ENCODE peak calls at places on chromosomes 16 and 17, in four cellular contexts. One of them, this sample, is unnamed.

GRCh38 chr17:34456121-34456520 is 93.1 kb upstream of the CCL1 start:
- DNase-seq in GM23338: no peak
- DNase-seq in K562: no peak
- DNase-seq in HCT116: no peak
- DNase-seq in this sample: no peak

GRCh38 chr16:11089504-11090124 is 145.2 kb downstream of the CLEC16A start:
- DNase-seq in K562: no peak
- DNase-seq in HCT116: no peak
- DNase-seq in GM23338: no peak
- DNase-seq in this sample: no peak

GRCh38 chr17:17896746-17897145 is 60.0 kb upstream of the SREBF1 start:
- DNase-seq in K562: no peak
- DNase-seq in GM23338: no peak
- DNase-seq in HCT116: no peak
- DNase-seq in this sample: no peak

GRCh38 chr16:56038564-56039098 is 152.7 kb upstream of the GNAO1 start:
- DNase-seq in GM23338: no peak
- DNase-seq in K562: no peak
- DNase-seq in HCT116: no peak
- DNase-seq in this sample: no peak

GRCh38 chr17:31494259-31495048 is 103.0 kb downstream of the RAB11FIP4 start:
- DNase-seq in K562: no peak
- DNase-seq in HCT116: no peak
- DNase-seq in GM23338: no peak
- DNase-seq in this sample: no peak

GRCh38 chr17:18217412-18218015 is 7.9 kb upstream of the LLGL1 start:
- DNase-seq in HCT116: peak
- DNase-seq in K562: peak
- DNase-seq in GM23338: peak
- DNase-seq in this sample: peak

GRCh38 chr17:17784599-17785264 is 52.1 kb downstream of the SREBF1 start:
- DNase-seq in GM23338: peak
- DNase-seq in HCT116: no peak
- DNase-seq in K562: peak
- DNase-seq in this sample: no peak

GRCh38 chr16:25035494-25036405 is 20.6 kb upstream of the ARHGAP17 start:
- DNase-seq in K562: no peak
- DNase-seq in GM23338: no peak
- DNase-seq in HCT116: no peak
- DNase-seq in this sample: no peak

GRCh38 chr16:14300631-14301149 is 229.6 kb downstream of the MRTFB start:
- DNase-seq in K562: peak
- DNase-seq in HCT116: peak
- DNase-seq in GM23338: peak
- DNase-seq in this sample: peak

GRCh38 chr16:70805787-70806186 is 4.8 kb upstream of the VAC14 start:
- DNase-seq in K562: no peak
- DNase-seq in HCT116: no peak
- DNase-seq in GM23338: no peak
- DNase-seq in this sample: peak

GRCh38 chr17:15908378-15908777 is 36.6 kb upstream of the ADORA2B start:
- DNase-seq in GM23338: no peak
- DNase-seq in HCT116: no peak
- DNase-seq in K562: no peak
- DNase-seq in this sample: no peak

GRCh38 chr16:80417706-80418105 is 123.1 kb upstream of the DYNLRB2 start:
- DNase-seq in HCT116: no peak
- DNase-seq in K562: no peak
- DNase-seq in GM23338: no peak
- DNase-seq in this sample: no peak

GRCh38 chr17:13735444-13735843 is 133.7 kb upstream of the HS3ST3A1 start:
- DNase-seq in HCT116: no peak
- DNase-seq in GM23338: peak
- DNase-seq in K562: no peak
- DNase-seq in this sample: no peak

GRCh38 chr17:28908640-28909098 is 5.8 kb upstream of the DHRS13 start:
- DNase-seq in HCT116: no peak
- DNase-seq in K562: no peak
- DNase-seq in GM23338: no peak
- DNase-seq in this sample: peak

GRCh38 chr17:65931246-65932149 is 260.4 kb downstream of the CEP112 start:
- DNase-seq in K562: no peak
- DNase-seq in GM23338: no peak
- DNase-seq in HCT116: no peak
- DNase-seq in this sample: no peak

GRCh38 chr17:33082529-33083148 is 91.0 kb downstream of the SPACA3 start:
- DNase-seq in GM23338: no peak
- DNase-seq in K562: no peak
- DNase-seq in HCT116: no peak
- DNase-seq in this sample: no peak

GRCh38 chr17:38428643-38429371 is 543 bp downstream of the ARHGAP23 start:
- DNase-seq in GM23338: peak
- DNase-seq in K562: no peak
- DNase-seq in HCT116: no peak
- DNase-seq in this sample: peak

GRCh38 chr17:77810536-77810935 is 148.0 kb upstream of the TNRC6C start:
- DNase-seq in K562: no peak
- DNase-seq in HCT116: no peak
- DNase-seq in GM23338: no peak
- DNase-seq in this sample: peak

DNA sequence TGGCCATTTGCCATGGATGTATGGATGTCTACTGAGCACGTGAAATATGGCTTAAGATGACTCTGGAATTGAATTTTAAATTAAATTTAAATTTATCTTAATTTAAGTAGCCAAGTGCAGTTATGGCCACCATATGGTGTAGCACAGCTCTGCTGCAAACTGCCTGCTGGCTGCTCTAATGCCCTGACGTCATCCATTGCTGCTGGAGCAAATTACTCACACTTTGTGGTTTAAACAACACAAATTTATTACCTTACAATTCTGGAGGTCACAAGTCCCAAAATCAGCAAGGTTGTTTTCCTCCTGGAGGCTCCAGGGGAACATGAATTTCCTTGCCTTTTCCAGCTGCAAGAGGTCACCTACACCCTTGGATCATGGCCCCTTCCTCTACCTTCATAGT is 679.3 kb upstream of the EEF2KMT start:
- DNase-seq in GM23338: no peak
- DNase-seq in K562: no peak
- DNase-seq in HCT116: no peak
- DNase-seq in this sample: no peak
- TF ChIP-seq EZH2 in GM23338: no peak
- TF ChIP-seq EZH2 in K562: no peak
- TF ChIP-seq EZH2 in HCT116: no peak
- TF ChIP-seq EZH2 in this sample: no peak

GRCh38 chr16:68722119-68723024 is 14.7 kb upstream of the CDH1 start:
- DNase-seq in HCT116: no peak
- DNase-seq in GM23338: no peak
- DNase-seq in K562: no peak
- DNase-seq in this sample: no peak
- H3K27ac ChIP-seq in HCT116: no peak
- H3K27ac ChIP-seq in GM23338: no peak
- H3K27ac ChIP-seq in K562: no peak
- H3K27ac ChIP-seq in this sample: no peak

DNA sequence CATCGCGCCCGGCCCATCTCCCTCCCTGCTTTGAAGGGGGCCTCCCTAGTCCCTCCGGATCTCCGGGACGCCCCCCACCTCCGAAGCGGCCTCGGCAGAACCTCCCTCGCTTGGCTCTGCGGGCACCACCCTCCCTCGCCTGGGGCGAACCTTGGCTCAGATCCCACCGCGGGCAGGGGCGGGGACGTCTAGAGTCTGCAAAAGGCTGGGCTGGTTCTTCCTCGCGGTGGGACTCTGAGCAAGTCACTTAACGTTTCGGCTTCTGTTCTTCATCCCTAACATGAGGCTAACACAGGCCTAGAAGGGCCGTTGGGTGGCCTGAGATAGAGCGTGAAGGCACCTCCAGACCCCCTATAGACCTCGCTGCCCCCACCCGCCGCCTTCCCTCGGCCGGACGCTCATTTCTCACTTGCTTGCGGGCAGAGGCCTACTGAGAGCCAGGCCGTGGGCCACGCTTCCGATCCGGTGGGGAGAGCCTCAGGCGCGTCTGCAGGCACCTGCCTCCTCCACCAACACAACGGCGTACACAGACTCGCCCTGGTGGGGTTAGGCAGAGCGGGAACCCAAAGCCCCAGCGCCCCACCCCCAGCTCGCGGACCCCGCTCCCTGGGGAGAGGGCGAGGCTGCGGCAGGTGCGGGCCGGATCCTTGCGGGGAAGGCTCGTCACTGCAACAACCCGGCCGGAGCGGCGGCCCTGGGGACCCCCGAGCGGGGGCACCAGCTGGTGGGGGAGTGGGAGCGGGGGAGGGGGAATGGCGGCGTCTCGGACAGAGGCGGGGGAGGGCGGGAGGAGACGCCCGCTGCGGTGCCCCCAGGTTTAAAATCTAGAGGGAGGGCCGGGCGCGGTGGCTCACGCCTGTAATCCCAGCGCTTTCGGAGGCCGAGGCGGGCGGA is 5.4 kb downstream of the MYO1C start:
- DNase-seq in GM23338: peak
- DNase-seq in HCT116: peak
- DNase-seq in K562: peak
- DNase-seq in this sample: peak
- TF ChIP-seq POLR2AphosphoS5 in GM23338: peak
- TF ChIP-seq POLR2AphosphoS5 in HCT116: peak
- TF ChIP-seq POLR2AphosphoS5 in K562: no peak
- TF ChIP-seq POLR2AphosphoS5 in this sample: no peak

GRCh38 chr16:1918890-1919679 is 870 bp upstream of the HS3ST6 start:
- DNase-seq in HCT116: no peak
- DNase-seq in K562: no peak
- DNase-seq in GM23338: peak
- DNase-seq in this sample: no peak
- TF ChIP-seq EZH2 in HCT116: no peak
- TF ChIP-seq EZH2 in K562: no peak
- TF ChIP-seq EZH2 in GM23338: peak
- TF ChIP-seq EZH2 in this sample: peak

GRCh38 chr16:4316103-4316731 is 350 bp downstream of the GLIS2 start:
- DNase-seq in HCT116: no peak
- DNase-seq in K562: peak
- DNase-seq in GM23338: peak
- DNase-seq in this sample: no peak
- H3K27ac ChIP-seq in HCT116: peak
- H3K27ac ChIP-seq in K562: peak
- H3K27ac ChIP-seq in GM23338: no peak
- H3K27ac ChIP-seq in this sample: peak

GRCh38 chr16:73560497-73560896 is 512.6 kb upstream of the ZFHX3 start:
- DNase-seq in GM23338: no peak
- DNase-seq in HCT116: no peak
- DNase-seq in K562: no peak
- DNase-seq in this sample: no peak

GRCh38 chr16:73563709-73564108 is 515.8 kb upstream of the ZFHX3 start:
- DNase-seq in K562: no peak
- DNase-seq in GM23338: no peak
- DNase-seq in HCT116: no peak
- DNase-seq in this sample: no peak

DNA sequence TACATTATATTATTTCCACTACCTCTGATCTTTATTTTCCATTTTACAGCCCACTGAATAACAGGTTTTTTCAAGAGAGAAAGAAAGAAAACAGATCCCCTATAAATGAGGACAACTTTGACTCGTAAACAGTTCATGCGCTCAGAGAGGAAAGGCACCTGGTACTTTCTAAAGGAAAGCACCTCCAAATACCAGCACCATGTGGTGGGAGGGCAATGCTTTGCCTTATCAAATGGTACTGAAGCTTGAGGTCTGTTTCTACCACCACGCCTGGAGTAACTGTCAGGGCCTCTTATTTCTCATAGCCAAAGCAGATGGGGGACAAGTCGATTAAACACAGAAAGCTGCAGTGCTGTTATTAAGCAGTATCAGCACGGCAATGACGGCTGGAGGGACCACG is 510.3 kb upstream of the ZFHX3 start:
- DNase-seq in HCT116: no peak
- DNase-seq in K562: no peak
- DNase-seq in GM23338: no peak
- DNase-seq in this sample: no peak
- TF ChIP-seq POLR2AphosphoS5 in HCT116: no peak
- TF ChIP-seq POLR2AphosphoS5 in K562: no peak
- TF ChIP-seq POLR2AphosphoS5 in GM23338: no peak
- TF ChIP-seq POLR2AphosphoS5 in this sample: no peak

GRCh38 chr17:50818266-50818665 is 17.1 kb upstream of the WFIKKN2 start:
- DNase-seq in K562: no peak
- DNase-seq in GM23338: no peak
- DNase-seq in HCT116: no peak
- DNase-seq in this sample: no peak

GRCh38 chr17:50813583-50813982 is 21.8 kb upstream of the WFIKKN2 start:
- DNase-seq in K562: no peak
- DNase-seq in HCT116: no peak
- DNase-seq in GM23338: no peak
- DNase-seq in this sample: no peak

GRCh38 chr17:50817142-50817751 is 18.1 kb upstream of the WFIKKN2 start:
- DNase-seq in GM23338: peak
- DNase-seq in HCT116: peak
- DNase-seq in K562: peak
- DNase-seq in this sample: no peak

GRCh38 chr17:50817838-50818237 is 17.5 kb upstream of the WFIKKN2 start:
- DNase-seq in GM23338: peak
- DNase-seq in HCT116: peak
- DNase-seq in K562: no peak
- DNase-seq in this sample: no peak

DNA sequence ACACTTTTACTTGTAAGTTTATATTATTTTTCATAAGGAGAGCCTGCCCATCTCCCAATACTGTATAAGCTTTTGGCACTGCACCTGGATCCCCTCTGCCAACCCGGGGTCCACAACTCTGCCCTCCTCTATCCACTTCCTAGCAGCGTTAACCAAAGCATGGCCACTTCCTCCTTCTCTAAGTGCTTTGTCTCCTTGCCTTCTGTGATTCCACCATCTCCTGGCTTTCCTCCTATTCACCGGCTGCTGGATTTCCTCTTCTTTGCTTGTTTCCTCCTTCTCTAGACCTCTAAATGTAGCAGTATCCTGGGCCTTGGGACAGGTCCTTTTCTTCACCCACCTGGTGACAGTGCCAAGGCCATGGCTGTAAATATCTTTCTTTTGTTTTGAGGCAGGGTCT is 20.0 kb upstream of the WFIKKN2 start:
- DNase-seq in GM23338: no peak
- DNase-seq in HCT116: no peak
- DNase-seq in K562: no peak
- DNase-seq in this sample: no peak
- TF ChIP-seq EZH2 in GM23338: no peak
- TF ChIP-seq EZH2 in HCT116: no peak
- TF ChIP-seq EZH2 in K562: no peak
- TF ChIP-seq EZH2 in this sample: no peak

GRCh38 chr17:69763503-69763902 is 311.5 kb upstream of the KCNJ16 start:
- DNase-seq in GM23338: no peak
- DNase-seq in K562: no peak
- DNase-seq in HCT116: no peak
- DNase-seq in this sample: peak
- H3K27ac ChIP-seq in GM23338: no peak
- H3K27ac ChIP-seq in K562: no peak
- H3K27ac ChIP-seq in HCT116: no peak
- H3K27ac ChIP-seq in this sample: no peak